ENCODE peak calls at places on chromosomes 12 and 14, in seven cellular contexts. T is foreskin fibroblast, V is astrocyte of the cerebellum, S is GM20000, B is brain microvascular endothelial cell, K is psoas muscle, A is lung. E is an unnamed sample.

GRCh38 chr14:71362920-71363584 is 455.8 kb downstream of the PCNX1 start:
- DNase-seq in K (no peak), A (no peak), B (peak), T (peak), V (no peak), S (peak), E (no peak)

GRCh38 chr12:132108211-132108832 is 35.8 kb downstream of the DDX51 start:
- DNase-seq in A (no peak), T (no peak), S (no peak), V (no peak), K (no peak), B (no peak), E (no peak)

GRCh38 chr14:34062353-34062973 is 111.6 kb upstream of the EGLN3 start:
- DNase-seq in A (no peak), S (no peak), T (no peak), K (no peak), B (no peak), V (no peak), E (no peak)

GRCh38 chr12:47361389-47362031 is 281.8 kb upstream of the AMIGO2 start:
- DNase-seq in V (no peak), T (no peak), A (no peak), B (no peak), S (peak), K (no peak), E (peak)

GRCh38 chr12:110791589-110791988 is 48.9 kb upstream of the PPP1CC start:
- DNase-seq in K (no peak), V (no peak), T (no peak), B (no peak), A (no peak), S (no peak), E (no peak)

GRCh38 chr12:20368653-20369163 is 371 bp downstream of the PDE3A start:
- DNase-seq in A (no peak), T (peak), S (peak), V (no peak), B (peak), K (peak), E (peak)

GRCh38 chr12:107319536-107320030 is 226.2 kb upstream of the CRY1 start:
- DNase-seq in V (no peak), B (no peak), K (no peak), T (no peak), S (no peak), A (no peak), E (no peak)

GRCh38 chr12:68971404-68971803 is 38.4 kb upstream of the CPM start:
- DNase-seq in S (no peak), B (no peak), T (peak), A (peak), K (no peak), V (no peak), E (no peak)

GRCh38 chr14:64444984-64445845 is 20.1 kb upstream of the AKAP5 start:
- DNase-seq in A (no peak), K (no peak), V (peak), B (peak), S (peak), T (peak), E (peak)
- TF ChIP-seq CTCF in A (no peak), K (no peak), V (no peak), B (peak), S (no peak), T (no peak), E (no peak)

DNA sequence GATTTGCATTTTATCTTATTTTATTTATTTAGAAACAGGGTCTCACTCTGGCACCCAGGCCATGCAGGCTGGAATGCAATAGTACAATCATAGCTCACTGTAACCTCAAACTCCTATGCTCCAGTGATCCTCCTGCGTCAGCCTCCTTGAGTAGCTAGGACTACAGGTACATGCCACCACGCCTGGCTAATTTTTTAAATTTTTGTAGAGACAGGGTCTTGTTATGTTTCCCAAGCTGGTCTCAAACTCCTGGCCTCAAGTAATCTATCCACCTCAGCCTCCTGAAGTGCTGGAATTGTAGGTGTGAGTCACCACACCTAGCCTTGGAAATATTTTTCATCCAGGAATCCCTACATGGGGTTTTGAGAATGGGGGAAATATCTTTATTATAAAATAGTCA is 84.6 kb downstream of the MAPKAPK5 start:
- DNase-seq in B (no peak), K (no peak), T (no peak), A (no peak), S (no peak), V (no peak), E (no peak)
- TF ChIP-seq CTCF in B (no peak), K (no peak), T (no peak), A (no peak), S (no peak), V (no peak), E (no peak)

DNA sequence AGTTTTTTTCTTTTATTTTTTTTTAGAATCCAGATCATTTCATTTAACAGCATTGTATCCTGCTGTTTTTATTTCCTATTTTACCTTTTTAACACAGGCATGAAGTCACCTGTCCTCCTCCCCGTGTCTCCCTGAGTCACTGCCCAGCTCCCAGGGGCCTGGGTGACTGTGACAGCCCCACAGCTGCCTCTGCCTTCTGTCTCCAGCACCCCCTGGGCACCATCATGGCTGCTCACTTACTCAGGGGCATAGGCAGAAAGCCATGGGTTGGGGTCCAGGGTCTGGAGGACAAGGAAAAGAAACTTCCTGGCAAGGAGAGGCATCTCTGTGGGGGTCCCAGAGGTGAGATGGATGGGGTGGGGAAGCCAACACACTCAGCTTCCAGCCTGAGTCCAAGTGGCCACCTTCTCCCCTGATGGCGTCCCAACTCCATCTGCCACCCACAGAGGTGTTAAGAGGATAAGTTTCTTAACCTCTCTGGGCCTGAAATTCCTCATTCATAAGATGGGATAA is 25.3 kb downstream of the TMEM63C start:
- DNase-seq in B (no peak), V (no peak), K (no peak), A (no peak), S (no peak), T (no peak), E (no peak)
- TF ChIP-seq CTCF in B (peak), V (no peak), K (no peak), A (no peak), S (no peak), T (no peak), E (no peak)

GRCh38 chr12:78035913-78036658 is 205.4 kb downstream of the NAV3 start:
- DNase-seq in B (no peak), A (no peak), T (peak), S (no peak), V (no peak), K (no peak), E (no peak)
- TF ChIP-seq CTCF in B (no peak), A (no peak), T (no peak), S (no peak), V (no peak), K (no peak), E (no peak)